ENCODE peak calls at places on chromosomes 3 and 15, in ten cellular contexts. P, F, T, U, Z, W, B, I, E and K are unnamed samples.
A peak's percentile ranks its signal among the peaks of the same experiment; 100 is the strongest.

GRCh38 chr3:183099026-183099837 is at the start of gene MCCC1:
- DNase-seq in P (peak; percentile 96), B (peak; percentile 98), Z (peak; percentile 99), I (peak; percentile 100), E (peak; percentile 98), W (peak; percentile 98), U (peak; percentile 99), F (peak; percentile 99), T (peak; percentile 99), K (peak; percentile 99)

GRCh38 chr3:134314588-134315285 is 59.5 kb downstream of the AMOTL2 start:
- DNase-seq in T (no peak), I (no peak), U (no peak), E (no peak), W (no peak), B (no peak), Z (peak; percentile 47), P (no peak), F (no peak), K (peak; percentile 49)

GRCh38 chr3:16456784-16457415 is 56.6 kb downstream of the RFTN1 start:
- DNase-seq in E (no peak), W (no peak), B (no peak), I (peak; percentile 79), Z (peak; percentile 74), T (no peak), P (peak; percentile 71), U (no peak), F (no peak), K (peak; percentile 78)

GRCh38 chr3:85842081-85842480 is 883.3 kb downstream of the CADM2 start:
- DNase-seq in W (no peak), I (no peak), U (no peak), F (no peak), Z (no peak), B (no peak), E (no peak), P (no peak), T (no peak), K (no peak)

GRCh38 chr3:194137314-194138097 is 1.6 kb downstream of the HES1 start:
- DNase-seq in W (no peak), F (peak; percentile 69), U (peak; percentile 54), Z (peak; percentile 59), I (peak; percentile 42), B (peak; percentile 60), P (no peak), T (peak; percentile 88), E (peak; percentile 86), K (peak; percentile 77)

GRCh38 chr15:43150171-43150929 is 17.0 kb downstream of the TMEM62 start:
- DNase-seq in T (no peak), P (peak; percentile 78), I (peak; percentile 98), F (no peak), Z (peak; percentile 99), W (no peak), U (no peak), E (no peak), B (peak; percentile 17), K (peak; percentile 86)

GRCh38 chr3:28903171-28903601 is 377.7 kb upstream of the RBMS3 start:
- DNase-seq in U (no peak), B (no peak), I (no peak), Z (no peak), W (no peak), E (peak; percentile 33), P (no peak), T (no peak), F (peak; percentile 21), K (no peak)

GRCh38 chr3:10170915-10171478 is 6.3 kb downstream of the IRAK2 start:
- DNase-seq in P (no peak), Z (peak; percentile 29), I (no peak), F (no peak), B (no peak), W (no peak), E (no peak), U (no peak), T (no peak), K (no peak)

GRCh38 chr3:126351086-126351770 is 6.0 kb downstream of the KLF15 start:
- DNase-seq in W (no peak), E (peak; percentile 30), Z (no peak), U (peak; percentile 16), F (no peak), I (no peak), B (no peak), T (peak; percentile 63), P (no peak), K (no peak)

GRCh38 chr3:119403201-119403600 is 60.2 kb downstream of the TMEM39A start:
- DNase-seq in W (no peak), T (no peak), I (no peak), Z (no peak), U (no peak), B (no peak), P (no peak), E (no peak), F (no peak), K (no peak)

GRCh38 chr3:139934557-139935070 is 371 bp upstream of the CLSTN2 start:
- DNase-seq in F (peak; percentile 82), I (peak; percentile 21), E (peak; percentile 46), Z (no peak), T (peak; percentile 73), P (no peak), W (peak; percentile 71), B (no peak), U (peak; percentile 79), K (peak; percentile 4)

GRCh38 chr15:61086756-61087155 is 142.3 kb downstream of the RORA start:
- DNase-seq in P (no peak), T (no peak), E (no peak), I (no peak), U (no peak), F (no peak), Z (no peak), W (no peak), B (no peak), K (no peak)

GRCh38 chr3:156948402-156949210 is 122.5 kb downstream of the LEKR1 start:
- DNase-seq in I (no peak), P (no peak), F (no peak), B (no peak), U (no peak), Z (no peak), E (no peak), W (no peak), T (no peak), K (no peak)

GRCh38 chr3:69181592-69182211 is 59.3 kb upstream of the LMOD3 start:
- DNase-seq in T (no peak), U (peak; percentile 50), F (peak; percentile 30), P (no peak), B (no peak), Z (peak; percentile 78), E (no peak), I (peak; percentile 90), W (no peak), K (peak; percentile 88)

GRCh38 chr3:62559831-62560445 is 186.6 kb upstream of the FEZF2 start:
- DNase-seq in P (peak; percentile 11), T (no peak), I (peak; percentile 77), B (no peak), F (no peak), W (no peak), Z (peak; percentile 79), E (no peak), U (no peak), K (peak; percentile 72)

GRCh38 chr15:69951511-69952209 is 146.1 kb downstream of the TLE3 start:
- DNase-seq in U (no peak), Z (no peak), I (no peak), E (no peak), F (no peak), P (no peak), T (no peak), B (no peak), W (no peak), K (peak; percentile 17)

GRCh38 chr15:76799760-76800159 is 105.4 kb downstream of the SCAPER start:
- DNase-seq in U (no peak), E (no peak), P (peak; percentile 46), W (no peak), I (peak; percentile 67), T (no peak), B (peak; percentile 10), Z (peak; percentile 72), F (no peak), K (peak; percentile 49)

DNA sequence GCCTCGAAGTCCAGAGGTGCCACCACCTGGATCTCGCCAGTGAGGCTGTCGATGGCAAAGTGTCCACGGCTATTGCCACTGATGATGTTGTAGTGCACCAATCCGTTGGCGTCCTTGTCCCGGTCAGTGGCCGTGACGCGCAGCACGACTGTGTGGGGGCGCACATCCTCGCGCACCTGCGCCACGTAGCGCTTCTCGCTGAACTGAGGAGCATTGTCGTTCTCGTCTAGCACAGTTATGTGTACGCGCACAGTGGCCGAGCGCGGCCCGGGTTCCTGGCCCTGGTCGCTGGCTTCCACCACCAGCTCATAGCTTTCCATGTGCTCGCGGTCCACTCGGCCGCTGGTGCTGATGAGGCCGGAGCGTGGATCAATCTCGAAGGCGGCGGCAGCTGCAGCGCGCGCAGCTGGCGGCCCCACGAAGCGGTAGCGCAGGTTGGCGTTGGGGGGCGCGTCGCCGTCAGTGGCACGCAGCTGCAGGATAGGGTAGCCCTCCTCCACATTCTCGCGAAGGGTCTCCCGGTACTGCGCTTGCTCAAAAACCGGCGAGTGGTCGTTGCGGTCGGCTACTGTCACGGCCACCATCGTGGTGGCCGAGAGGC is 1.8 kb downstream of the CELSR3 start:
- DNase-seq in P (no peak), B (no peak), F (no peak), W (no peak), I (no peak), U (no peak), T (no peak), E (no peak), Z (no peak), K (no peak)
- H3K4me3 ChIP-seq in P (peak overlapping the region; percentile 61), B (no peak overlapping the region), F (peak overlapping the region; percentile 33), W (peak overlapping the region; percentile 34), I (no peak overlapping the region), U (peak overlapping the region; percentile 61), T (no peak overlapping the region), E (peak overlapping the region; percentile 39), Z (no peak overlapping the region), K (peak overlapping the region; percentile 53)

GRCh38 chr15:57611938-57612337 is 20.2 kb downstream of the MYZAP start:
- DNase-seq in I (peak; percentile 58), P (no peak), U (no peak), T (peak; percentile 77), E (peak; percentile 58), B (no peak), Z (peak; percentile 30), F (no peak), W (no peak), K (peak; percentile 51)
- TF ChIP-seq CTCF in I (peak; percentile 30), P (no peak), U (peak; percentile 28), T (peak; percentile 61), E (peak; percentile 42), B (no peak), Z (peak; percentile 33), F (peak; percentile 47), W (peak; percentile 40), K (peak; percentile 42)

GRCh38 chr3:60399861-60400845 is 851.1 kb downstream of the FHIT start:
- DNase-seq in P (no peak), W (no peak), U (no peak), B (no peak), I (no peak), T (no peak), F (no peak), E (no peak), Z (peak; percentile 4), K (no peak)
- H3K4me3 ChIP-seq in P (no peak overlapping the region), W (no peak overlapping the region), U (no peak overlapping the region), B (no peak overlapping the region), I (no peak overlapping the region), T (no peak overlapping the region), F (no peak overlapping the region), E (no peak overlapping the region), Z (no peak overlapping the region), K (no peak overlapping the region)

GRCh38 chr3:53044371-53045106 is 1.3 kb downstream of the SFMBT1 start:
- DNase-seq in B (peak; percentile 22), Z (peak; percentile 45), U (no peak), P (no peak), I (peak; percentile 64), E (peak; percentile 50), W (no peak), F (peak; percentile 43), T (peak; percentile 71), K (peak; percentile 43)
- TF ChIP-seq CTCF in B (no peak), Z (no peak), U (no peak), P (no peak), I (no peak), E (no peak), W (no peak), F (no peak), T (no peak), K (no peak)